ENCODE peak calls at places on chromosomes 12 and 14, in seven cellular contexts. One of them, this sample, is unnamed.

GRCh38 chr14:50957296-50957695 is 13.0 kb upstream of the PYGL start:
- DNase-seq in CMK: no peak
- DNase-seq in hypothalamus: no peak
- DNase-seq in AG08396: no peak
- DNase-seq in epithelial cell of prostate: no peak
- DNase-seq in stimulated activated CD4-positive, alpha-beta T cell treated with anti-CD3 and anti-CD28 coated beads, Interleukin-4, amount 100 ng/mL, for 48 hours: no peak
- DNase-seq in Peyer's patch: no peak
- DNase-seq in this sample: no peak

GRCh38 chr14:89550761-89551283 is 133.8 kb upstream of the FOXN3 start:
- DNase-seq in hypothalamus: no peak
- DNase-seq in AG08396: no peak
- DNase-seq in CMK: no peak
- DNase-seq in Peyer's patch: no peak
- DNase-seq in stimulated activated CD4-positive, alpha-beta T cell treated with anti-CD3 and anti-CD28 coated beads, Interleukin-4, amount 100 ng/mL, for 48 hours: no peak
- DNase-seq in epithelial cell of prostate: no peak
- DNase-seq in this sample: no peak

GRCh38 chr14:26605602-26606001 is 7.8 kb upstream of the NOVA1 start:
- DNase-seq in AG08396: no peak
- DNase-seq in hypothalamus: no peak
- DNase-seq in CMK: no peak
- DNase-seq in stimulated activated CD4-positive, alpha-beta T cell treated with anti-CD3 and anti-CD28 coated beads, Interleukin-4, amount 100 ng/mL, for 48 hours: no peak
- DNase-seq in Peyer's patch: no peak
- DNase-seq in epithelial cell of prostate: no peak
- DNase-seq in this sample: no peak

GRCh38 chr12:74043343-74043742 is 494.3 kb upstream of the ATXN7L3B start:
- DNase-seq in AG08396: no peak
- DNase-seq in stimulated activated CD4-positive, alpha-beta T cell treated with anti-CD3 and anti-CD28 coated beads, Interleukin-4, amount 100 ng/mL, for 48 hours: no peak
- DNase-seq in Peyer's patch: no peak
- DNase-seq in epithelial cell of prostate: peak; percentile 99
- DNase-seq in CMK: no peak
- DNase-seq in hypothalamus: no peak
- DNase-seq in this sample: no peak

GRCh38 chr12:15035185-15035584 is 62.3 kb downstream of the PDE6H start:
- DNase-seq in stimulated activated CD4-positive, alpha-beta T cell treated with anti-CD3 and anti-CD28 coated beads, Interleukin-4, amount 100 ng/mL, for 48 hours: no peak
- DNase-seq in hypothalamus: no peak
- DNase-seq in epithelial cell of prostate: no peak
- DNase-seq in CMK: no peak
- DNase-seq in Peyer's patch: no peak
- DNase-seq in AG08396: no peak
- DNase-seq in this sample: no peak

GRCh38 chr12:107223816-107224215 is 130.5 kb upstream of the CRY1 start:
- DNase-seq in CMK: no peak
- DNase-seq in epithelial cell of prostate: no peak
- DNase-seq in Peyer's patch: no peak
- DNase-seq in AG08396: no peak
- DNase-seq in stimulated activated CD4-positive, alpha-beta T cell treated with anti-CD3 and anti-CD28 coated beads, Interleukin-4, amount 100 ng/mL, for 48 hours: no peak
- DNase-seq in hypothalamus: no peak
- DNase-seq in this sample: no peak

GRCh38 chr12:10661338-10661737 is 12.5 kb downstream of the STYK1 start:
- DNase-seq in hypothalamus: no peak
- DNase-seq in stimulated activated CD4-positive, alpha-beta T cell treated with anti-CD3 and anti-CD28 coated beads, Interleukin-4, amount 100 ng/mL, for 48 hours: no peak
- DNase-seq in epithelial cell of prostate: peak; percentile 57
- DNase-seq in Peyer's patch: no peak
- DNase-seq in CMK: no peak
- DNase-seq in AG08396: peak; percentile 5
- DNase-seq in this sample: no peak

GRCh38 chr14:101058571-101058970 is 155.0 kb upstream of the RTL1 start:
- DNase-seq in epithelial cell of prostate: no peak
- DNase-seq in hypothalamus: no peak
- DNase-seq in AG08396: no peak
- DNase-seq in Peyer's patch: no peak
- DNase-seq in stimulated activated CD4-positive, alpha-beta T cell treated with anti-CD3 and anti-CD28 coated beads, Interleukin-4, amount 100 ng/mL, for 48 hours: no peak
- DNase-seq in CMK: no peak
- DNase-seq in this sample: no peak

GRCh38 chr14:83520837-83521236 is 1987.2 kb upstream of the SEL1L start:
- DNase-seq in hypothalamus: no peak
- DNase-seq in Peyer's patch: no peak
- DNase-seq in AG08396: peak; percentile 14
- DNase-seq in CMK: no peak
- DNase-seq in stimulated activated CD4-positive, alpha-beta T cell treated with anti-CD3 and anti-CD28 coated beads, Interleukin-4, amount 100 ng/mL, for 48 hours: no peak
- DNase-seq in epithelial cell of prostate: no peak
- DNase-seq in this sample: no peak